ENCODE peak calls at places on chromosomes 13 and 19, in eight cellular contexts. K is astrocyte of the cerebellum, I is left ventricle myocardium inferior, H is lower leg skin, S is stomach, O is psoas muscle, T is AG04450, A is testis. N is an unnamed sample.

GRCh38 chr13:65595881-65596280 is 1634.3 kb downstream of the PCDH9 start:
- DNase-seq in K (no peak), I (no peak), H (no peak), S (no peak), O (no peak), T (peak), A (no peak), N (peak)

GRCh38 chr19:3609779-3610719 is 3.4 kb upstream of the TBXA2R start:
- DNase-seq in K (no peak), I (no peak), H (no peak), S (no peak), O (no peak), T (no peak), A (no peak), N (no peak)

GRCh38 chr19:47331931-47332547 is at the start of gene C5AR2:
- DNase-seq in K (no peak), I (no peak), H (no peak), S (no peak), O (no peak), T (no peak), A (peak), N (no peak)

GRCh38 chr19:15466851-15467733 is 2.7 kb upstream of the RASAL3 start:
- DNase-seq in K (no peak), I (no peak), H (no peak), S (no peak), O (no peak), T (peak), A (no peak), N (peak)

GRCh38 chr13:113622791-113623490 is 35.1 kb downstream of the ATP4B start:
- DNase-seq in K (no peak), I (peak), H (no peak), S (no peak), O (peak), T (no peak), A (no peak), N (no peak)

GRCh38 chr13:75324413-75324940 is 157.5 kb downstream of the TBC1D4 start:
- DNase-seq in K (no peak), I (no peak), H (no peak), S (no peak), O (no peak), T (no peak), A (no peak), N (no peak)

GRCh38 chr13:24217601-24218281 is 57.2 kb downstream of the SPATA13 start:
- DNase-seq in K (no peak), I (no peak), H (no peak), S (peak), O (no peak), T (no peak), A (no peak), N (no peak)

GRCh38 chr13:90447735-90448103 is 899.8 kb upstream of the MIR17HG start:
- DNase-seq in K (peak), I (no peak), H (no peak), S (no peak), O (no peak), T (no peak), A (no peak), N (peak)

GRCh38 chr19:41529484-41530183 is 46.3 kb upstream of the CEACAM21 start:
- DNase-seq in K (no peak), I (no peak), H (no peak), S (no peak), O (no peak), T (no peak), A (no peak), N (no peak)

GRCh38 chr19:40702337-40703012 is 12.0 kb upstream of the NUMBL start:
- DNase-seq in K (no peak), I (peak), H (no peak), S (peak), O (no peak), T (no peak), A (peak), N (no peak)

GRCh38 chr13:33199282-33199850 is 86.2 kb downstream of the STARD13 start:
- DNase-seq in K (no peak), I (no peak), H (no peak), S (no peak), O (no peak), T (no peak), A (no peak), N (no peak)

GRCh38 chr13:97284558-97284957 is 62.4 kb downstream of the MBNL2 start:
- DNase-seq in K (no peak), I (no peak), H (no peak), S (no peak), O (no peak), T (no peak), A (no peak), N (no peak)

GRCh38 chr19:23287620-23288019 is 37.4 kb upstream of the ZNF724 start:
- DNase-seq in K (no peak), I (no peak), H (no peak), S (no peak), O (no peak), T (no peak), A (no peak), N (no peak)
- H3K4me3 ChIP-seq in K (no peak), I (no peak), H (no peak), S (no peak), O (no peak), T (no peak), A (no peak), N (no peak)

GRCh38 chr13:27619711-27620376 is 485 bp downstream of the LNX2 start:
- DNase-seq in K (no peak), I (peak), H (peak), S (no peak), O (peak), T (no peak), A (peak), N (peak)
- TF ChIP-seq CTCF in K (peak), I (peak), H (no peak), S (no peak), O (peak), T (peak), A (peak), N (peak)

DNA sequence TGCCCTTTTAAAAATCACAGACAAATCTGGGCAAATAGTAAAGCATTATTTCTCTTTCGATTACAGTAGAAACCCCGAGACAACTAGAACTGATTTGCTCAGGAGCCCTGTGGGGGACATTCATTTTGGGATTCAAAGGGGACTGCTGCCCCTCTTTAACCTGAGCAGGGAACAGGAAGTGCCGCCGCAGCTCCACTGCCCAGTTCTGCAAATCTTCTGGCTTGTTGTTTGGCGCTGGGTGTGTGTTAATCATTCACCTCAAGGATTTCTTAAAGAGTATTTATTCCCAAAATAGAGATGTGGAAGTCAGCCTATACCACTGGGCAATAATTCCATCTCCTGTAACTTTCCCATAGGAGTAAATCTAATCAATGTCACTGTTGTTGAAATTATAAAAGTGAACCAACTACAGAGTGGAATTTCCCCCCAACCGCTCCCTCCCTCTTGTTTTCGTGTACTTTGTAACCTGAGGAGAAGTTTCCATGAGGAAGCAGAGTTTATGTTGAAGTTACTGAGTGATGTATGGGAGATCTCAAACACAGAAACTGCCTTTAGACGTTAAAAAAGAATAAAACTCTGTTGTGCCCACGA is 515.8 kb downstream of the KLF12 start:
- DNase-seq in K (no peak), I (no peak), H (no peak), S (peak), O (no peak), T (no peak), A (no peak), N (no peak)
- H3K4me3 ChIP-seq in K (no peak), I (no peak), H (no peak), S (no peak), O (no peak), T (no peak), A (no peak), N (no peak)

DNA sequence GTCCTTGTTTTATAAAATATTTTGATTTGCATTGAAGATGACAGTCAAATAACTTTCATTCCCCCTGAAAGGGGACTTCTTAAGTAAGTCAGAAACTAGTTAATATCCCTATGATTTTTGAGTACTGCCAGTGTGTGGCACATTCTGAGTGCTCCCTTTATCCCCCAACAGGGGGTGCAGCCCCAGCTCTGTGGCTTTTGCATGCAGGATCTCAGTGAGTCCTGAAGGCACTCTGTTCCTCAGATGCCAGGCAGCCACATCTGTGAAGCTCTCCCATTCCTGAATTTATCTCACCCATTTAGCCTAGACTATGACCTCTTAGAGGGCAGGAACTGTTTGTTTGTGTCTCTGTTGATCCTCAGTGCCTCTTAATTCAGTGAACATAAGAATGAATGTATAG is 123.1 kb downstream of the CDK8 start:
- DNase-seq in K (no peak), I (no peak), H (no peak), S (no peak), O (no peak), T (no peak), A (no peak), N (peak)
- TF ChIP-seq CTCF in K (peak), I (peak), H (no peak), S (no peak), O (peak), T (peak), A (no peak), N (peak)

DNA sequence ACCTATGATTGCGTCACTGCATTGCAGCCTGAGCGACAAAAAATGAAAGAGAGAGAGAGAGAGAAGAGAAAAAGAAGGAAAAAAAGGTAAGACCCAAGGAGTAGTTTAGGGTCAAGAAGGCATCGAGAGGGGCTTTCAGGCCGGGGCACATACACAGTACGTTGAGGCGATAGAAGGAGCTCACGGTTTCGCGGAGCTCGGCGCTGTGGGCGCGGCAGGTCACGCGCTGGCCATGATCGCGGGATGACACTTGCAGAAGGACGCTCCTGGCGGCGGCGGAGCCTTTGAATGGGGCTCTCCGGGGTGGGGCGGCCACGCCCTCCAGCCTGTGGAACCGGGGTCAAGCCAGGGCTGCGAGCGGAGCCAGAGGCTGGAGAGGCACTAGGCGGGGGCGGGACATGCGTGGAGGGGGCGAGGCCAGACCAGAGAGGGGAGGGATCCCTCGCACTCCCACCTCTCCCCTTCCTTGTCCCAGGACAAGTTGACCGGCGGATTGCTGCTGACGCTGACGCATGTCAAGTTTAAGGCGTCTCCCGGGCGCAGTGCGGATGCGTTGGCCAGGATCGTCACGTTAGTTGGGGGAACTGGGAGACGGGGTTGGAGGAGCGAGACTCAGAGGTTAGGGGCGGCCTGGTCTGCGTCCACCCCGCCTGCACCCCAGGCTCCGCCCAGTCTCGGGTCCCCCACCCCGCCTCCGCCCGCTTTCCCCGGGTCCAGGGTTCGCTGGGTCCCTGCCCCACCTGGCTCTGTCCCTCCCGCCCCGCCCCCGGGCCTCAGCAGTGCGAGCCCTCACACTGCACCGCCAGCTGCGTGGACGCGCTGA is 6.9 kb downstream of the NPHS1 start:
- DNase-seq in K (no peak), I (no peak), H (no peak), S (no peak), O (no peak), T (no peak), A (no peak), N (no peak)
- H3K4me3 ChIP-seq in K (no peak), I (peak), H (no peak), S (peak), O (peak), T (no peak), A (peak), N (no peak)

GRCh38 chr13:78764665-78765064 is 105.7 kb upstream of the OBI1 start:
- DNase-seq in K (no peak), I (no peak), H (no peak), S (no peak), O (no peak), T (no peak), A (peak), N (no peak)
- TF ChIP-seq CTCF in K (no peak), I (no peak), H (no peak), S (no peak), O (no peak), T (no peak), A (no peak), N (no peak)